ENCODE peak calls at places on chromosomes 13 and 19, in five cellular contexts. U is IMR-90, Z is A549, Y is K562, W is HepG2. H is an unnamed sample.

GRCh38 chr13:30847697-30848307 is 58.3 kb upstream of the MEDAG start:
- DNase-seq in Z (no peak), U (peak; percentile 99), W (no peak), Y (no peak), H (no peak)

GRCh38 chr19:6800991-6801396 is 28.5 kb downstream of the VAV1 start:
- DNase-seq in U (peak; percentile 38), Y (no peak), W (peak; percentile 19), Z (peak; percentile 96), H (no peak)

GRCh38 chr13:40494513-40494912 is 171.9 kb downstream of the FOXO1 start:
- DNase-seq in U (no peak), Y (no peak), Z (no peak), W (no peak), H (no peak)

GRCh38 chr19:4139614-4140236 is 13.7 kb upstream of the CREB3L3 start:
- DNase-seq in U (peak; percentile 31), W (peak; percentile 58), Y (peak; percentile 85), Z (peak; percentile 72), H (peak; percentile 99)

GRCh38 chr13:51914137-51914493 is 52.3 kb downstream of the CCDC70 start:
- DNase-seq in W (no peak), Z (no peak), Y (no peak), U (no peak), H (no peak)

GRCh38 chr19:10049626-10050025 is 36.3 kb downstream of the RDH8 start:
- DNase-seq in Y (no peak), U (no peak), Z (no peak), W (no peak), H (no peak)

GRCh38 chr19:7744871-7745270 is 2.5 kb downstream of the CD209 start:
- DNase-seq in Z (no peak), Y (no peak), W (no peak), U (no peak), H (no peak)

GRCh38 chr19:6209233-6209632 is 70.5 kb downstream of the MLLT1 start:
- DNase-seq in W (no peak), Y (no peak), U (no peak), Z (no peak), H (no peak)

GRCh38 chr19:14147797-14148605 is 11.6 kb upstream of the ASF1B start:
- DNase-seq in W (peak; percentile 39), Z (peak; percentile 45), U (peak; percentile 57), Y (peak; percentile 83), H (peak; percentile 73)

GRCh38 chr13:48448285-48448962 is 35.5 kb upstream of the LPAR6 start:
- DNase-seq in W (no peak), Y (no peak), U (no peak), Z (no peak), H (no peak)

GRCh38 chr19:4539697-4540581 is at the start of gene LRG1:
- DNase-seq in Z (no peak), W (peak; percentile 86), Y (peak; percentile 91), U (no peak), H (no peak)

GRCh38 chr19:20051841-20052768 is 12.8 kb upstream of the ZNF682 start:
- DNase-seq in U (peak; percentile 96), Y (no peak), Z (no peak), W (peak; percentile 92), H (peak; percentile 91)

GRCh38 chr13:112238436-112238995 is 137.6 kb upstream of the SPACA7 start:
- DNase-seq in U (no peak), Y (no peak), Z (no peak), W (no peak), H (no peak)

GRCh38 chr13:99087954-99088491 is 110.2 kb upstream of the DOCK9 start:
- DNase-seq in W (no peak), Z (no peak), Y (no peak), U (no peak), H (no peak)

GRCh38 chr19:5910638-5910907 is 3.5 kb upstream of the CAPS start:
- DNase-seq in U (no peak), Z (no peak), W (no peak), Y (no peak), H (no peak)

GRCh38 chr19:57566396-57567256 is 7.0 kb upstream of the ZNF550 start:
- DNase-seq in W (no peak), Z (peak; percentile 60), U (peak; percentile 38), Y (peak; percentile 26), H (no peak)

GRCh38 chr13:52751196-52751595 is 11.6 kb upstream of the CNMD start:
- DNase-seq in W (no peak), U (no peak), Y (no peak), Z (no peak), H (peak; percentile 39)

GRCh38 chr19:46411088-46412033 is 2.0 kb downstream of the CCDC8 start:
- DNase-seq in U (no peak), Z (no peak), W (no peak), Y (no peak), H (no peak)

GRCh38 chr13:94608586-94608985 is 6.9 kb downstream of the GPR180 start:
- DNase-seq in Z (no peak), W (no peak), U (no peak), Y (no peak), H (no peak)

GRCh38 chr19:55257461-55258411 is 1.1 kb downstream of the PPP6R1 start:
- DNase-seq in U (peak; percentile 32), W (no peak), Z (no peak), Y (peak; percentile 49), H (peak; percentile 59)

GRCh38 chr19:55253842-55254624 is 4.8 kb downstream of the PPP6R1 start:
- DNase-seq in Y (no peak), W (no peak), Z (no peak), U (no peak), H (no peak)

GRCh38 chr19:55254625-55254977 is 4.2 kb downstream of the PPP6R1 start:
- DNase-seq in W (no peak), Y (no peak), Z (no peak), U (no peak), H (no peak)

GRCh38 chr19:55256562-55257460 is 2.0 kb downstream of the PPP6R1 start:
- DNase-seq in W (peak; percentile 74), Y (no peak), Z (no peak), U (no peak), H (no peak)

GRCh38 chr19:55255618-55256423 is 3.0 kb downstream of the PPP6R1 start:
- DNase-seq in W (peak; percentile 47), U (peak; percentile 60), Z (peak; percentile 58), Y (peak; percentile 37), H (no peak)
- TF ChIP-seq MAFK in W (no peak), U (no peak), Z (no peak), Y (no peak), H (no peak)

GRCh38 chr19:48614436-48615144 is at the start of gene FAM83E:
- DNase-seq in U (no peak), Z (peak; percentile 61), Y (peak; percentile 79), W (no peak), H (no peak)
- TF ChIP-seq POLR2A in U (no peak), Z (peak; percentile 19), Y (peak; percentile 86), W (no peak), H (peak; percentile 84)

DNA sequence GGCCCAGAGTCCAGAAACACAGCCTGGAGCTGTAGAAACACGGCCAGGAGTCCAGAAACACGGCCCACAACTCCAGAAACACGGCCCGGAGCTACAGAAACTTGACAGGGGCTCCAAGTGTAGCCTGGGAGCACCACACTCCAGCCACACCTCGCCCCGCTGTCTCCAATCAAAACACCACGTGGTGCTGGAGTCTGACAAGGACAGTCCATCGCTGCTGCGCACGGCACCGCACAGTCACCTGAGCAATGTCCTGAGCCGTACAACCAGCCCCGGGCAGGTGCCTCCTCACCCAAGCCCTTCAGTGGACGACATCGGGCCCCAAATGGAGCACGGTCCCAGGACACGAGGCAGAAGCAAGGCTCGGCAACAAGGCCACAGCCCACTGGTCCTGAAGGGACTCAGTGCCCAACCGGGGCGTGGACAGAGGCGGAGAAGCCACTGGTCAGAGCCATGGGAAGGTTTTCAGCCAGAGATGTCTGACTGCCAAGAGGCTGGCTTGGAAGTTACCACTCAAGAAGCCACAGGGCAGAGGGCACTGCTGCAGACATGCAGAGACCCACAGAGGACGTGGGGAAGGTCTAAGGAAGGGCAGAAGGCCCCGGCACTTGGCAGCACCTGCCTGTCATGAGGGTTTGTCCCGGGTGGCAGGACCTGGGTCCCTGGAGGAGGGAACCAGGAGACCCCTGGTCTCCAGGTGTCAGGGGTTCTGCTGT is 19.7 kb upstream of the PLPP2 start:
- DNase-seq in W (no peak), U (no peak), Z (no peak), Y (no peak), H (no peak)
- H3K4me3 ChIP-seq in W (no peak overlapping the region), U (no peak overlapping the region), Z (no peak overlapping the region), Y (no peak overlapping the region), H (no peak overlapping the region)

GRCh38 chr13:27006519-27007161 is 165.0 kb downstream of the USP12 start:
- DNase-seq in Y (no peak), W (no peak), U (peak; percentile 12), Z (no peak), H (no peak)
- TF ChIP-seq MAFK in Y (no peak), W (no peak), U (no peak), Z (no peak), H (no peak)

GRCh38 chr13:35208587-35208986 is 266.5 kb downstream of the NBEA start:
- DNase-seq in W (no peak), Y (no peak), U (no peak), Z (no peak), H (no peak)
- TF ChIP-seq POLR2A in W (no peak), Y (no peak), U (no peak), Z (no peak), H (no peak)

DNA sequence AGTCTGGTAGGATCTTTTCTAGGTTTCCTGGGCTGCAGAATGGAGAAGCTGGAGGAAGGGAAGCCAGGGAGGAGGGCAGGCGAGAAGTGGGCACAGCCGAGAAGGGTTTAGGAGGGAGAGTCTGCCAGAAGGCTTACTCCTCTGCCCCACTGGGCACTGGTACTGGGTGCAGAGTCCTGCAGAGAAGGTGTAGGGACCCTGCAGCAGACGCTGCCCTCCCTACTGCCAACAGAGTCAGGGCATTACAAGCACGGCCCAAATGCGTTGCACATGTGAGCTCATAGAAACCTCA is 726 bp upstream of the PEPD start:
- DNase-seq in Y (no peak), U (no peak), Z (no peak), W (no peak), H (no peak)
- H3K4me3 ChIP-seq in Y (peak overlapping the region; percentile 65), U (no peak overlapping the region), Z (peak overlapping the region; percentile 91), W (peak overlapping the region; percentile 78), H (peak overlapping the region; percentile 59)

GRCh38 chr19:13054605-13055212 is 47.9 kb downstream of the LYL1 start:
- DNase-seq in Z (no peak), U (no peak), W (no peak), Y (no peak), H (no peak)

GRCh38 chr19:13055213-13056051 is 47.2 kb downstream of the LYL1 start:
- DNase-seq in U (peak; percentile 89), W (no peak), Z (no peak), Y (no peak), H (no peak)

GRCh38 chr19:13057744-13058143 is 44.9 kb downstream of the LYL1 start:
- DNase-seq in Y (no peak), W (no peak), U (peak; percentile 47), Z (no peak), H (no peak)

GRCh38 chr19:13057147-13057572 is 45.5 kb downstream of the LYL1 start:
- DNase-seq in Z (no peak), U (no peak), Y (no peak), W (peak; percentile 37), H (no peak)

DNA sequence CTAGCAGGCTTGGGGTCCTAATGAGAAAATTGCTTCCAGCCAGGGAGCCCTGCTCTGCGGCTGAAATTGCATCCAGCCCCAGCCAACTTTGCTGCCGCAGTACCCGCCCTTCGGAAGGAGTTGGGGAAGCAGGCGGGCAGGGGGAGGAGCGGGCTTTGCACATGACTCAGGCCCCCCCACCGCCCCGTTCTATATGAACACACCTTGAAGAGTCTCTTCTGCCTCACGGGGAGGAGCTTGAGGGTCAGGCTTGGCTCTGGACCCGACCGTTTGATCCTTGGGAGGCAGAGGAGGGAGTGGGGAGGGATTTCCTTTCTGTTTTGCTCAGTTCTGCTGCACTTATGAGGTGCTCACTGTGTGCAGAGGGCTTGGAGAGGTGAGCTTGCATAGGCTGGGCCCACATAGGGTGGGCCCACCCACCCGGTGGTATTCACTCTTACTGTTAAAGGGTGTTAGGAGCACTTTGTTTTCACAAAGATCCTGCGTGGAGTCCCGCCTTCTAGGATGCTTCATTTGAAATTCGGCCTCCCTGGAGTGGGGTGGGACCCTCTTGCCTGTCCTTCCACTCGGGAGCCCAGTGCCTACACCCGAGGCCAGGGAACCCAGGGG is 46.5 kb downstream of the LYL1 start:
- DNase-seq in U (peak; percentile 71), Z (no peak), W (no peak), Y (no peak), H (peak; percentile 70)
- TF ChIP-seq MAFK in U (no peak), Z (no peak), W (no peak), Y (no peak), H (no peak)

H was measured in H1.